ENCODE peak calls at places on chromosomes 4 and X, in seven cellular contexts. One of them, this sample, is unnamed.

GRCh38 chr4:4402966-4403365 is 16.1 kb downstream of the NSG1 start:
- DNase-seq in naive thymus-derived CD8-positive, alpha-beta T cell: no peak
- DNase-seq in gastrocnemius medialis: no peak
- DNase-seq in naive B cell: no peak
- DNase-seq in activated T-cell treated with anti-CD3 and anti-CD28 coated beads, Interleukin-2, amount 50 U/mL, for 48 hours: no peak
- DNase-seq in foreskin fibroblast: peak; percentile 33
- DNase-seq in endothelial cell: no peak
- DNase-seq in this sample: no peak

GRCh38 chrX:1190596-1191145 is 21.8 kb downstream of the CRLF2 start:
- DNase-seq in naive B cell: no peak
- DNase-seq in endothelial cell: no peak
- DNase-seq in gastrocnemius medialis: no peak
- DNase-seq in naive thymus-derived CD8-positive, alpha-beta T cell: no peak
- DNase-seq in activated T-cell treated with anti-CD3 and anti-CD28 coated beads, Interleukin-2, amount 50 U/mL, for 48 hours: no peak
- DNase-seq in foreskin fibroblast: no peak
- DNase-seq in this sample: no peak

GRCh38 chrX:3532571-3532970 is 180.9 kb downstream of the PRKX start:
- DNase-seq in activated T-cell treated with anti-CD3 and anti-CD28 coated beads, Interleukin-2, amount 50 U/mL, for 48 hours: no peak
- DNase-seq in foreskin fibroblast: no peak
- DNase-seq in gastrocnemius medialis: no peak
- DNase-seq in naive thymus-derived CD8-positive, alpha-beta T cell: no peak
- DNase-seq in endothelial cell: no peak
- DNase-seq in naive B cell: no peak
- DNase-seq in this sample: no peak

GRCh38 chr4:71186566-71187398 is 152.0 kb upstream of the SLC4A4 start:
- DNase-seq in naive B cell: peak; percentile 15
- DNase-seq in gastrocnemius medialis: no peak
- DNase-seq in naive thymus-derived CD8-positive, alpha-beta T cell: no peak
- DNase-seq in endothelial cell: peak; percentile 60
- DNase-seq in foreskin fibroblast: no peak
- DNase-seq in activated T-cell treated with anti-CD3 and anti-CD28 coated beads, Interleukin-2, amount 50 U/mL, for 48 hours: peak; percentile 56
- DNase-seq in this sample: no peak

GRCh38 chr4:53937918-53938317 is 126.5 kb downstream of the CHIC2 start:
- DNase-seq in endothelial cell: no peak
- DNase-seq in naive B cell: no peak
- DNase-seq in foreskin fibroblast: peak; percentile 40
- DNase-seq in naive thymus-derived CD8-positive, alpha-beta T cell: no peak
- DNase-seq in gastrocnemius medialis: no peak
- DNase-seq in activated T-cell treated with anti-CD3 and anti-CD28 coated beads, Interleukin-2, amount 50 U/mL, for 48 hours: no peak
- DNase-seq in this sample: peak; percentile 62

GRCh38 chr4:112888617-112889016 is 160.8 kb upstream of the ANK2 start:
- DNase-seq in activated T-cell treated with anti-CD3 and anti-CD28 coated beads, Interleukin-2, amount 50 U/mL, for 48 hours: no peak
- DNase-seq in foreskin fibroblast: no peak
- DNase-seq in naive B cell: no peak
- DNase-seq in naive thymus-derived CD8-positive, alpha-beta T cell: no peak
- DNase-seq in endothelial cell: no peak
- DNase-seq in gastrocnemius medialis: no peak
- DNase-seq in this sample: no peak

GRCh38 chr4:168589154-168589553 is 92.3 kb downstream of the PALLD start:
- DNase-seq in gastrocnemius medialis: no peak
- DNase-seq in endothelial cell: no peak
- DNase-seq in naive thymus-derived CD8-positive, alpha-beta T cell: no peak
- DNase-seq in activated T-cell treated with anti-CD3 and anti-CD28 coated beads, Interleukin-2, amount 50 U/mL, for 48 hours: no peak
- DNase-seq in foreskin fibroblast: peak; percentile 59
- DNase-seq in naive B cell: no peak
- DNase-seq in this sample: no peak

GRCh38 chrX:141468940-141469339 is 115.6 kb downstream of the SPANXA1 start:
- DNase-seq in activated T-cell treated with anti-CD3 and anti-CD28 coated beads, Interleukin-2, amount 50 U/mL, for 48 hours: no peak
- DNase-seq in foreskin fibroblast: peak; percentile 14
- DNase-seq in endothelial cell: no peak
- DNase-seq in gastrocnemius medialis: no peak
- DNase-seq in naive thymus-derived CD8-positive, alpha-beta T cell: no peak
- DNase-seq in naive B cell: no peak
- DNase-seq in this sample: peak; percentile 17

GRCh38 chrX:123277347-123277746 is 93.3 kb downstream of the GRIA3 start:
- DNase-seq in endothelial cell: no peak
- DNase-seq in naive B cell: no peak
- DNase-seq in naive thymus-derived CD8-positive, alpha-beta T cell: no peak
- DNase-seq in gastrocnemius medialis: no peak
- DNase-seq in foreskin fibroblast: no peak
- DNase-seq in activated T-cell treated with anti-CD3 and anti-CD28 coated beads, Interleukin-2, amount 50 U/mL, for 48 hours: no peak
- DNase-seq in this sample: no peak

GRCh38 chr4:121791481-121791880 is 9.6 kb upstream of the EXOSC9 start:
- DNase-seq in endothelial cell: no peak
- DNase-seq in activated T-cell treated with anti-CD3 and anti-CD28 coated beads, Interleukin-2, amount 50 U/mL, for 48 hours: no peak
- DNase-seq in naive thymus-derived CD8-positive, alpha-beta T cell: no peak
- DNase-seq in foreskin fibroblast: no peak
- DNase-seq in gastrocnemius medialis: no peak
- DNase-seq in naive B cell: no peak
- DNase-seq in this sample: peak; percentile 77

GRCh38 chr4:110516106-110516922 is 40.4 kb downstream of the ENPEP start:
- DNase-seq in endothelial cell: peak; percentile 79
- DNase-seq in activated T-cell treated with anti-CD3 and anti-CD28 coated beads, Interleukin-2, amount 50 U/mL, for 48 hours: peak; percentile 80
- DNase-seq in foreskin fibroblast: peak; percentile 35
- DNase-seq in naive B cell: peak; percentile 51
- DNase-seq in naive thymus-derived CD8-positive, alpha-beta T cell: peak; percentile 51
- DNase-seq in gastrocnemius medialis: no peak
- DNase-seq in this sample: no peak

GRCh38 chrX:154799554-154800348 is 5.5 kb downstream of the MPP1 start:
- DNase-seq in naive thymus-derived CD8-positive, alpha-beta T cell: no peak
- DNase-seq in gastrocnemius medialis: no peak
- DNase-seq in endothelial cell: peak; percentile 7
- DNase-seq in naive B cell: no peak
- DNase-seq in foreskin fibroblast: no peak
- DNase-seq in activated T-cell treated with anti-CD3 and anti-CD28 coated beads, Interleukin-2, amount 50 U/mL, for 48 hours: no peak
- DNase-seq in this sample: no peak

GRCh38 chrX:150958177-150958576 is 25.0 kb upstream of the HMGB3 start:
- DNase-seq in foreskin fibroblast: no peak
- DNase-seq in naive B cell: no peak
- DNase-seq in endothelial cell: no peak
- DNase-seq in naive thymus-derived CD8-positive, alpha-beta T cell: no peak
- DNase-seq in gastrocnemius medialis: peak; percentile 6
- DNase-seq in activated T-cell treated with anti-CD3 and anti-CD28 coated beads, Interleukin-2, amount 50 U/mL, for 48 hours: no peak
- DNase-seq in this sample: no peak

GRCh38 chrX:19568422-19568821 is 53.1 kb upstream of the MAP3K15 start:
- DNase-seq in naive thymus-derived CD8-positive, alpha-beta T cell: no peak
- DNase-seq in naive B cell: no peak
- DNase-seq in foreskin fibroblast: no peak
- DNase-seq in endothelial cell: no peak
- DNase-seq in gastrocnemius medialis: no peak
- DNase-seq in activated T-cell treated with anti-CD3 and anti-CD28 coated beads, Interleukin-2, amount 50 U/mL, for 48 hours: no peak
- DNase-seq in this sample: no peak

GRCh38 chr4:169612869-169613859 is 781 bp upstream of the NEK1 start:
- DNase-seq in naive thymus-derived CD8-positive, alpha-beta T cell: peak; percentile 65
- DNase-seq in foreskin fibroblast: peak; percentile 72
- DNase-seq in gastrocnemius medialis: peak; percentile 53
- DNase-seq in naive B cell: peak; percentile 67
- DNase-seq in activated T-cell treated with anti-CD3 and anti-CD28 coated beads, Interleukin-2, amount 50 U/mL, for 48 hours: peak; percentile 81
- DNase-seq in endothelial cell: peak; percentile 77
- DNase-seq in this sample: peak; percentile 45

GRCh38 chrX:134418317-134419113 is 41.5 kb upstream of the HPRT1 start:
- DNase-seq in activated T-cell treated with anti-CD3 and anti-CD28 coated beads, Interleukin-2, amount 50 U/mL, for 48 hours: no peak
- DNase-seq in gastrocnemius medialis: no peak
- DNase-seq in naive thymus-derived CD8-positive, alpha-beta T cell: no peak
- DNase-seq in endothelial cell: no peak
- DNase-seq in foreskin fibroblast: no peak
- DNase-seq in naive B cell: no peak
- DNase-seq in this sample: no peak

GRCh38 chr4:120723105-120723504 is 199.4 kb downstream of the PRDM5 start:
- DNase-seq in activated T-cell treated with anti-CD3 and anti-CD28 coated beads, Interleukin-2, amount 50 U/mL, for 48 hours: no peak
- DNase-seq in foreskin fibroblast: no peak
- DNase-seq in naive B cell: no peak
- DNase-seq in endothelial cell: no peak
- DNase-seq in gastrocnemius medialis: no peak
- DNase-seq in naive thymus-derived CD8-positive, alpha-beta T cell: no peak
- DNase-seq in this sample: no peak

This sample was measured in AG09309.